ENCODE peak calls at places on chromosomes 16 and 17, in five cellular contexts. D, Y, W, V and O are unnamed samples.

GRCh38 chr17:10001296-10001904 is 96.3 kb upstream of the RCVRN start:
- DNase-seq in W (peak), V (no peak), D (peak), Y (no peak), O (no peak)

GRCh38 chr16:16100631-16101030 is 122.7 kb downstream of the ABCC6 start:
- DNase-seq in D (no peak), V (no peak), W (no peak), Y (no peak), O (no peak)

GRCh38 chr17:60888812-60889709 is 211.4 kb downstream of the BCAS3 start:
- DNase-seq in W (peak), Y (no peak), V (no peak), D (no peak), O (no peak)

GRCh38 chr17:7885357-7886226 is 3.0 kb upstream of the CHD3 start:
- DNase-seq in Y (peak), V (peak), D (peak), W (no peak), O (peak)

GRCh38 chr17:79041041-79041570 is 17.1 kb downstream of the C1QTNF1 start:
- DNase-seq in V (no peak), W (no peak), Y (no peak), D (no peak), O (no peak)

GRCh38 chr17:74677558-74678466 is 34.9 kb downstream of the CD300LF start:
- DNase-seq in W (peak), Y (no peak), V (no peak), D (peak), O (peak)

GRCh38 chr16:76574651-76575050 is 297.4 kb downstream of the CNTNAP4 start:
- DNase-seq in W (no peak), D (peak), Y (no peak), V (no peak), O (no peak)

GRCh38 chr16:7013990-7014389 is 318.7 kb upstream of the RBFOX1 start:
- DNase-seq in D (no peak), W (no peak), Y (no peak), V (no peak), O (peak)

GRCh38 chr17:65061621-65062020 is 5.1 kb upstream of the GNA13 start:
- DNase-seq in D (no peak), Y (no peak), W (no peak), V (no peak), O (no peak)

GRCh38 chr17:50636804-50637195 is 2.1 kb downstream of the ABCC3 start:
- DNase-seq in D (no peak), Y (no peak), W (no peak), V (no peak), O (no peak)
- H3K4me3 ChIP-seq in D (no peak), Y (no peak), W (peak), V (no peak), O (no peak)

DNA sequence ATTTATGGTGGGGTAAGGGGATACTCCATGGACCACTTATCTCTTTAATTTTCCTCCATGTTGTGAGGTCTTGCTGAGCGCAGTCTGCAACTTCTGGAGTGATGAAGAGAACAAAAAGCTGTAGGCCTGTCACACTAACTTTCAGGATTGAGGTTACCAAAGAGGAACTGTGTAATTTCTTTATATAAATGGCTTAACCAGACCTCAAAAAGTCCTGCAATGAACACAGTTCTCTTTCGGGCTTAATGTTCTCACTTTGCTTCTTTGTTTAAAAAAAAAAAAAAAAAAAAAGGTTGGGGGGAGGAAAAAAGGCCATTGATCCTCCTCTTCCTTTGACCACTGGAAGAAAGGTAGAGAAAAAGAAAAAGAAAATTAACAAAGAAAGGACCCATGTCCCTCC is 86.8 kb upstream of the SOX9 start:
- DNase-seq in D (no peak), V (no peak), W (no peak), Y (no peak), O (no peak)
- TF ChIP-seq CTCF in D (no peak), V (no peak), W (no peak), Y (no peak), O (no peak)

GRCh38 chr16:88871349-88871702 is 4.9 kb upstream of the PABPN1L start:
- DNase-seq in Y (no peak), D (no peak), V (no peak), W (no peak), O (no peak)
- H3K4me3 ChIP-seq in Y (no peak), D (no peak), V (no peak), W (no peak), O (no peak)

GRCh38 chr17:40617678-40618240 is 29.9 kb downstream of the SMARCE1 start:
- DNase-seq in D (peak), W (no peak), Y (no peak), V (no peak), O (no peak)
- TF ChIP-seq CTCF in D (no peak), W (no peak), Y (no peak), V (no peak), O (no peak)

GRCh38 chr16:1071009-1071408 is 1.5 kb upstream of the SSTR5 start:
- DNase-seq in V (no peak), D (no peak), Y (no peak), W (no peak), O (no peak)

GRCh38 chr16:1072526-1073261 is at the start of gene SSTR5:
- DNase-seq in V (no peak), W (no peak), Y (no peak), D (no peak), O (no peak)

GRCh38 chr16:1070084-1070987 is 2.2 kb upstream of the SSTR5 start:
- DNase-seq in Y (no peak), D (no peak), W (no peak), V (no peak), O (no peak)

GRCh38 chr16:1073262-1073558 is 663 bp downstream of the SSTR5 start:
- DNase-seq in D (no peak), Y (no peak), V (no peak), W (no peak), O (no peak)

DNA sequence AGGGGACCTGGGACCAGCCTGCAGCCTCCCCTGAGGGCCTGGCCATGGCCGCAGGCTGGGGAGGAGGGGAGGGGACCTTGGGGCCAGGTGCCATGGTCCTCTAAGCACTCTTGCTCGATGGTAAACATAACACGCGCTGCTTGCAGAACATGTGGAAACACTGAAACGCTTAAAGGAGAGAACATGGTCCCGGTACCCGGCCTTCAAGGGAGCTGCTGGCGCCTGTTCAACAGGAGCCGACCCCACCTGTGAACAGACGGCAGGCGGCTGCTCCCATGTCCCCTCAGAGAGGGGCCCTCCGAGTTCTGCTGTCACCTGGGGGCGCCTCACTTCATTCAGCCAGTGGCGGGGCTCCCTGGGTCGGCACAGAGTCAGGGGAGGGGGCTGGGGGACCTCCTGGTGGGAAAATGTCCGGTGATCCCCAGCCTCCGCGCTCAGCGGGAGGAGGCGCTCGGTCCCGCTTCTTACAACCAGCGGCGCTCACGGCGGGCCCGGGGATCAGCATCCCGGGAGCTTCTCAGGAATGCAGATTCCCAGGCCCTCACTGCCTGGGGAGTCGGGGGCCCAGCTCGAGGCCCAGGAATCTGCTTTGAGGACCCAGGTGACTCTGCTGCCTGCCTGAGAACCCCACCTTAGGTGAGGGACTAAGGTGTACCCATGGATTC is 854 bp upstream of the SSTR5 start:
- DNase-seq in W (no peak), D (no peak), Y (no peak), V (no peak), O (no peak)
- H3K4me3 ChIP-seq in W (no peak), D (no peak), Y (no peak), V (no peak), O (no peak)

DNA sequence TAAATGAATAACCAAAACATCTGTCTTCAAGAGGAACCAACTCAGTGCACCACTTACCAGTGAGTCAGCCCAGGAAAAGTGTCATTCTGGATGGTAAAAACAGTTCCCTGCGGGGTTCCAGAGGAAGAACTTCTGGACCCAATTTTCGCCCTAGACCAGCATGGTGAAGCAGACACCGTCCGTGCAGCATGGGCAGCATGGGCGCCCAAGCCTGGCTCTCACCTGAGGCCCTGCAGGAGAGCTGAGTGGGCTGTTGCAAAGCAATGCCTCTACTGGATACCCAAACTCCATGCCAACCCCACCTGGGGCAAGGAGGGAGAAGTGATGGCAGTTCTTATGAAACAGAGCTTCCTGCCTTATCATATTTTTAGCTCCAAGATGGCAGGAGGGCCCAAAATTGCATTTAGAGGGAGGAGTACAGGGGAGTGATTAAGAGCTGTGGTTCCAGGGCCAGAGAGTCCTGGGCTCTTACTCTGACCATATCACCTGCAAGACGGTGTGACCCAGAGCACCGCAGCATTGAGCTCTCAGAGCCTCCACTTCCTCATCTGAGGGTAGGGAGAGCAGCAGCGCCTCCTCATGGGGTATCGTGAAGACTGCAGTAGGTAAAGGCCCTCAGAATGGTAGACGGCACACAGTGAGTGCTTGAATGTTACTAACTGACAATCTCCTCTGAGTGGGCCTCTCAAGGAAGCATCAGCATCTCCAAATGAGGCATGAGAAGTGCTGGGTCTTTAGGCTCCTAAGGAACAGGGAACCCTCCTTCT is 16.6 kb upstream of the INPP5K start:
- DNase-seq in Y (peak), W (no peak), V (no peak), D (no peak), O (peak)
- TF ChIP-seq CTCF in Y (peak), W (peak), V (peak), D (no peak), O (peak)

DNA sequence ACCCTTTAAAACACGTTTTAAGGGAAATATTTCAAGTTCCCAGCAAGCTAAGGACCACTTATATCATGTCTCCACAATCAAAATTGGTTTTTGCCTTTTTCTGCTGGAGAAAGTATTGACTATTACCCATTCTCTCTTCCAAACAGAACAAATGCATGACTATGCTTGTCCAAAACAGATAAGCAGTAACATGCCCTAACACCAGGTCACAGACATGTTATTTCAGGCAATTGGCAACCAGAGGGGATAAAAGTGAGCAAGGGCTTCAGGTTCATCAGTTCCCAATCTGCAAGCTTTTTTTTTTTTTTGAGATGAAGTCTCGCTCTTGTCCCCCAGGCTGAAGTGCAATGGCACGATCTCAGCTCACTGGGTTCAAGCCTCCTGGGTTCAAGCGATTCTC is 15.0 kb downstream of the SKA2 start:
- DNase-seq in V (no peak), D (no peak), Y (no peak), W (no peak), O (no peak)
- H3K4me3 ChIP-seq in V (no peak), D (no peak), Y (no peak), W (no peak), O (no peak)

GRCh38 chr17:37802712-37803416 is 58.0 kb upstream of the HNF1B start:
- DNase-seq in Y (no peak), V (peak), D (peak), W (peak), O (peak)
- TF ChIP-seq CTCF in Y (no peak), V (no peak), D (no peak), W (no peak), O (no peak)